ENCODE peak calls at places on chromosomes 16 and 17, in four cellular contexts. K, A, E and Y are unnamed samples.
A peak's percentile ranks its signal among the peaks of the same experiment; 100 is the strongest.

GRCh38 chr16:22373662-22374310 is 633 bp downstream of the CDR2 start:
- DNase-seq in E (no peak), A (no peak), K (no peak), Y (no peak)

GRCh38 chr17:57211543-57211942 is 44.8 kb upstream of the MSI2 start:
- DNase-seq in A (no peak), K (no peak), E (no peak), Y (peak; percentile 75)

GRCh38 chr17:77473615-77474226 is 333.0 kb downstream of the SEC14L1 start:
- DNase-seq in A (no peak), K (no peak), E (no peak), Y (no peak)

GRCh38 chr16:87965973-87966667 is 14.9 kb downstream of the BANP start:
- DNase-seq in E (peak; percentile 71), A (no peak), K (no peak), Y (no peak)

GRCh38 chr16:23317751-23318150 is 15.6 kb downstream of the SCNN1B start:
- DNase-seq in E (no peak), A (no peak), K (no peak), Y (no peak)

GRCh38 chr17:76887809-76888208 is 19.6 kb downstream of the MGAT5B start:
- DNase-seq in A (no peak), K (no peak), E (no peak), Y (no peak)

GRCh38 chr17:74569392-74570003 is 2.2 kb upstream of the CD300H start:
- DNase-seq in K (peak; percentile 89), E (peak; percentile 35), A (peak; percentile 97), Y (peak; percentile 8)

GRCh38 chr17:59761385-59762021 is 54.0 kb downstream of the VMP1 start:
- DNase-seq in E (peak; percentile 65), K (no peak), A (no peak), Y (no peak)

GRCh38 chr17:2391597-2392251 is 9.1 kb downstream of the MNT start:
- DNase-seq in K (no peak), E (no peak), A (no peak), Y (no peak)

GRCh38 chr17:60817187-60817586 is 139.5 kb downstream of the BCAS3 start:
- DNase-seq in E (peak; percentile 82), A (peak; percentile 86), K (peak; percentile 49), Y (peak; percentile 13)